ENCODE peak calls at places on chromosomes 11 and 22, in ten cellular contexts. Q is NCI-H1092 treated with DMSO at 0.1 percent for 48 hours; O is effector CD4-positive, alpha-beta T cell; C is Daoy; I is GOT3; Z is activated T-cell treated with anti-CD3 and anti-CD28 coated beads for 1 hour; H is HuH-7.5; X is GM03348; K is HFF-Myc; S is cerebellum. Y is an unnamed sample.

GRCh38 chr11:134565343-134565891 is 153.4 kb upstream of the B3GAT1 start:
- DNase-seq in X (no peak), C (no peak), Z (no peak), K (no peak), I (no peak), O (no peak), S (no peak), H (no peak), Q (no peak), Y (no peak)

GRCh38 chr11:8671242-8671641 is 11.2 kb downstream of the TRIM66 start:
- DNase-seq in H (no peak), Q (peak), X (peak), O (no peak), I (peak), K (peak), C (peak), Z (no peak), S (peak), Y (no peak)

GRCh38 chr11:86370922-86371614 is 3.6 kb upstream of the CCDC81 start:
- DNase-seq in O (no peak), C (peak), Q (no peak), Z (no peak), X (no peak), I (no peak), H (no peak), K (peak), S (no peak), Y (no peak)

GRCh38 chr11:15114501-15115475 is at the start of gene INSC:
- DNase-seq in I (no peak), O (no peak), S (peak), Q (no peak), C (no peak), H (no peak), K (no peak), X (peak), Z (no peak), Y (no peak)

GRCh38 chr11:122656631-122657101 is 1.1 kb downstream of the UBASH3B start:
- DNase-seq in X (no peak), H (peak), K (no peak), S (peak), C (no peak), Z (peak), Q (peak), O (peak), I (no peak), Y (peak)

GRCh38 chr22:44828193-44828592 is 75.8 kb downstream of the ARHGAP8 start:
- DNase-seq in Z (no peak), C (peak), H (peak), K (no peak), I (no peak), O (no peak), X (peak), Q (no peak), S (no peak), Y (no peak)

GRCh38 chr11:32137263-32137662 is 46.4 kb downstream of the RCN1 start:
- DNase-seq in X (peak), C (peak), O (no peak), I (no peak), Q (no peak), S (no peak), K (peak), H (no peak), Z (no peak), Y (no peak)

GRCh38 chr11:3824714-3825472 is 15.9 kb downstream of the RHOG start:
- DNase-seq in I (no peak), K (no peak), O (peak), H (peak), X (peak), C (peak), Z (peak), Q (no peak), S (no peak), Y (peak)

GRCh38 chr22:48567213-48567975 is 1260.3 kb downstream of the BRD1 start:
- DNase-seq in X (peak), I (no peak), H (no peak), K (no peak), Q (peak), S (peak), Z (no peak), C (peak), O (no peak), Y (no peak)

GRCh38 chr11:96162816-96163499 is 180.0 kb downstream of the MAML2 start:
- DNase-seq in X (peak), S (no peak), C (peak), K (no peak), O (no peak), Z (no peak), H (no peak), Q (no peak), I (peak), Y (no peak)

GRCh38 chr11:107741044-107741823 is 29.4 kb upstream of the SLN start:
- DNase-seq in X (peak), Q (peak), I (no peak), O (no peak), Z (no peak), S (no peak), H (no peak), C (peak), K (peak), Y (no peak)

GRCh38 chr11:107202189-107202588 is 183.9 kb upstream of the GUCY1A2 start:
- DNase-seq in K (no peak), Q (no peak), I (no peak), C (no peak), H (no peak), Z (no peak), S (peak), X (no peak), O (no peak), Y (no peak)

GRCh38 chr11:88489030-88489429 is 151.5 kb upstream of the CTSC start:
- DNase-seq in O (no peak), H (no peak), Z (no peak), K (no peak), C (no peak), Q (no peak), I (no peak), S (no peak), X (no peak), Y (no peak)

GRCh38 chr22:28075260-28075981 is 156.4 kb upstream of the PITPNB start:
- DNase-seq in I (no peak), O (no peak), S (no peak), X (peak), H (peak), Q (no peak), Z (no peak), K (peak), C (peak), Y (no peak)

GRCh38 chr11:122796128-122796717 is 42.1 kb upstream of the CRTAM start:
- DNase-seq in H (no peak), Q (peak), O (peak), K (no peak), S (no peak), X (peak), Z (peak), C (peak), I (no peak), Y (peak)

GRCh38 chr11:83544871-83545270 is 258.7 kb upstream of the CCDC90B start:
- DNase-seq in S (no peak), O (no peak), K (no peak), H (no peak), Q (no peak), Z (no peak), X (no peak), I (no peak), C (no peak), Y (no peak)

GRCh38 chr22:23743303-23743705 is 7.6 kb downstream of the ZNF70 start:
- DNase-seq in S (peak), H (no peak), X (no peak), O (no peak), I (no peak), Z (no peak), Q (peak), K (no peak), C (no peak), Y (no peak)

GRCh38 chr11:45266693-45267451 is 19.3 kb downstream of the SYT13 start:
- DNase-seq in I (no peak), H (no peak), O (no peak), Q (no peak), K (no peak), S (no peak), Z (no peak), X (no peak), C (no peak), Y (no peak)

GRCh38 chr11:68724293-68724692 is 27.0 kb downstream of the TESMIN start:
- DNase-seq in Q (no peak), I (no peak), K (no peak), X (no peak), Z (no peak), H (no peak), S (no peak), O (no peak), C (no peak), Y (no peak)

GRCh38 chr11:94604496-94604895 is 37.3 kb downstream of the PIWIL4 start:
- DNase-seq in I (no peak), O (no peak), S (no peak), Q (no peak), X (no peak), K (no peak), H (no peak), Z (no peak), C (no peak), Y (no peak)

GRCh38 chr11:35680506-35680905 is 17.9 kb downstream of the TRIM44 start:
- DNase-seq in Z (no peak), C (no peak), I (no peak), H (no peak), X (no peak), S (no peak), O (no peak), K (no peak), Q (no peak), Y (no peak)

GRCh38 chr11:93444671-93445073 is 98.5 kb downstream of the SMCO4 start:
- DNase-seq in K (no peak), X (no peak), O (no peak), I (no peak), Z (no peak), C (peak), Q (no peak), H (no peak), S (no peak), Y (no peak)

GRCh38 chr11:614583-615452 is 932 bp downstream of the IRF7 start:
- DNase-seq in X (no peak), C (peak), Z (no peak), H (no peak), O (no peak), K (no peak), I (no peak), Q (no peak), S (peak), Y (no peak)

GRCh38 chr11:42179211-42179610 is 719.8 kb upstream of the LRRC4C start:
- DNase-seq in Q (no peak), Z (no peak), X (no peak), O (no peak), C (no peak), S (no peak), K (no peak), I (no peak), H (no peak), Y (no peak)

GRCh38 chr11:100273066-100273815 is 413.8 kb upstream of the ARHGAP42 start:
- DNase-seq in I (no peak), O (no peak), X (no peak), K (no peak), Q (no peak), C (no peak), H (no peak), S (no peak), Z (no peak), Y (no peak)

GRCh38 chr11:76543006-76543703 is 98.3 kb downstream of the EMSY start:
- DNase-seq in Z (no peak), S (no peak), Q (no peak), C (no peak), K (no peak), X (no peak), I (no peak), O (no peak), H (no peak), Y (no peak)

GRCh38 chr11:44927174-44927661 is 23.5 kb downstream of the TP53I11 start:
- DNase-seq in X (peak), H (peak), Q (peak), I (peak), C (peak), Z (peak), O (peak), S (peak), K (no peak), Y (peak)